ENCODE peak calls at places on chromosomes 13 and 19, in six cellular contexts. F, O, K, A, T and S are unnamed samples.

GRCh38 chr13:42001580-42001979 is 40.7 kb upstream of the VWA8 start:
- DNase-seq in K (peak), T (peak), A (no peak), F (no peak), O (peak), S (no peak)

GRCh38 chr19:11164278-11164677 is 8.7 kb upstream of the SPC24 start:
- DNase-seq in K (no peak), T (no peak), A (no peak), F (no peak), O (no peak), S (no peak)

GRCh38 chr19:14366529-14366928 is 14.7 kb upstream of the ADGRE5 start:
- DNase-seq in T (peak), K (peak), A (no peak), O (peak), F (peak), S (peak)

GRCh38 chr13:65336916-65337315 is 1893.2 kb downstream of the PCDH9 start:
- DNase-seq in A (no peak), F (no peak), T (no peak), K (no peak), O (peak), S (no peak)

GRCh38 chr19:49340069-49340864 is 5.1 kb downstream of the CD37 start:
- DNase-seq in O (no peak), K (peak), T (peak), A (peak), F (no peak), S (peak)

GRCh38 chr19:9785367-9786331 is 17.1 kb upstream of the ZNF846 start:
- DNase-seq in O (peak), T (peak), K (peak), A (peak), F (peak), S (peak)

GRCh38 chr19:16074488-16075365 is 1.6 kb upstream of the TPM4 start:
- DNase-seq in A (no peak), F (no peak), K (no peak), O (no peak), T (no peak), S (no peak)

GRCh38 chr19:46515879-46516350 is 20.2 kb upstream of the PNMA8B start:
- DNase-seq in O (peak), K (peak), T (peak), F (no peak), A (no peak), S (peak)

GRCh38 chr19:39890755-39891551 is 43.5 kb downstream of the FCGBP start:
- DNase-seq in F (no peak), A (no peak), K (peak), T (no peak), O (no peak), S (no peak)

GRCh38 chr13:111022241-111022640 is 92.9 kb upstream of the ARHGEF7 start:
- DNase-seq in K (no peak), F (no peak), O (no peak), T (no peak), A (no peak), S (no peak)

GRCh38 chr13:111021270-111021669 is 93.8 kb upstream of the ARHGEF7 start:
- DNase-seq in O (peak), K (no peak), F (no peak), T (no peak), A (no peak), S (no peak)

GRCh38 chr13:111020546-111020945 is 94.6 kb upstream of the ARHGEF7 start:
- DNase-seq in F (no peak), O (no peak), T (no peak), K (no peak), A (no peak), S (no peak)

GRCh38 chr13:111025310-111025709 is 89.8 kb upstream of the ARHGEF7 start:
- DNase-seq in T (no peak), F (no peak), K (no peak), O (no peak), A (no peak), S (no peak)

DNA sequence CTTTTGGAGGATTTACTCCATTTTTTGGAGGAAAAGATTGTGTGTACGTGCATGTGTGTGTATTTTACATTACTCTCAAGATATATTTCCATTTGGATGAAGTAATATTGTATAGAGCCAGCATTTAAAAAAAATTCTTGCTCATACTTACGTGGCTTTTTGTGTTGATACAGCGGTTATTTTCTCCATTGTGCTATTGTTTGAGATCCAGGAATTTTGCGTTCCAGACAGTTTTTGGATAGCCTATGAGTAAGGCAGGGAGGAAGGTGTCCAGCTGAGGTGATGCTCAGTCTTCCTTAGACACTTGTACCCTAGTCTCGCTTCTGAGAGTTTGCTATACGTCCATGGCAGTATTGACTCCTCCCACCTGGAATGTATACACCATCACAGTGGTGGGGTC is 92.2 kb upstream of the ARHGEF7 start:
- DNase-seq in O (no peak), A (no peak), T (no peak), K (no peak), F (no peak), S (no peak)
- H3K4me3 ChIP-seq in O (no peak), A (no peak), T (no peak), K (no peak), F (no peak), S (no peak)

GRCh38 chr13:23642110-23642509 is 71.9 kb downstream of the TNFRSF19 start:
- DNase-seq in A (no peak), O (no peak), F (no peak), K (no peak), T (no peak), S (no peak)
- H3K4me3 ChIP-seq in A (no peak), O (no peak), F (no peak), K (no peak), T (no peak), S (no peak)

DNA sequence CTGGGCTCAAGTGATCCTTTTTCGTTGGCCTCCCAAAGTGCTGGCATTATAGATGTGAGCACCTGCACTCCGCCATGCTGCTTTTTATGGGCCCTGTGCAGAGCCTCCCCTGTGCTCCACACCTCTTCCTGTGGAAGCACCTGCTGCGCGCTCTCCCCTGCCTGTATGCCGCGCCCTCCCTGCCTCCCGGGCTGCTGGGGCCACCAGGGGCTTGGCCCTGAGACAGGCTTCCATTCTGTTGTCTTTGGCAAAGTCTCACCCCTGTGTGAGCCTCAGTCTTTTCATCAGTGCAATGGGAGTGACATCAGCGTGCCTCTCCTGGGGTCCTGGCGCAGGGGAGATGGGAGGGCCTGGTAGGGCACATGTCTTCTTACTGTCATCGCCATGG is 1.3 kb downstream of the FAM174C start:
- DNase-seq in O (no peak), F (no peak), K (no peak), T (peak), A (no peak), S (no peak)
- H3K4me3 ChIP-seq in O (peak), F (peak), K (no peak), T (peak), A (peak), S (peak)

GRCh38 chr13:25352230-25352629 is 19.5 kb upstream of the ATP8A2 start:
- DNase-seq in T (no peak), F (no peak), A (no peak), O (no peak), K (no peak), S (no peak)

GRCh38 chr13:25345555-25345954 is 26.2 kb upstream of the ATP8A2 start:
- DNase-seq in K (peak), A (no peak), T (no peak), O (no peak), F (no peak), S (no peak)

GRCh38 chr13:25352806-25353205 is 19.0 kb upstream of the ATP8A2 start:
- DNase-seq in K (no peak), O (no peak), A (no peak), T (no peak), F (no peak), S (no peak)

DNA sequence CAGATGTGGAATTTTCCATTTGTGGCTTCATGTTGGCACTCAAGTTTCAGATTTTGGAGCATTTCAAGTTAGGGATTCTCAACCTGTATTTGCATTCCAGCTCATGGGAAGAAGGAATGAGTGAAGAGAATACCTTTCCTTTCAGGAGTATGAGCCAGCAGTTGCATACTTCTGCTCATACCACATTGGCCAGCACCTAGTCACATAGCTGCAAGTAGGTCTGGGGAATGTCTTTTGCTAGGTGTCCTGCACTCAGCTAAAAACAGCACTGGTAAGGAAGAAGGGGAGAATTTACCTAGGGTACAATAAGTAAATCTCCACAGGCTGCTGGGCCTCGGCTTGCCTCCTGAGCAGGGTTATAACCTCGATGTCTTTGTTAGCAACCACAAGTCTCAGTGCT is 24.6 kb upstream of the ATP8A2 start:
- DNase-seq in T (no peak), F (no peak), K (peak), A (no peak), O (no peak), S (no peak)
- H3K4me3 ChIP-seq in T (no peak), F (no peak), K (no peak), A (no peak), O (no peak), S (no peak)

GRCh38 chr19:12513531-12514061 is 29.0 kb upstream of the ZNF709 start:
- DNase-seq in O (no peak), F (peak), T (no peak), K (no peak), A (peak), S (no peak)
- H3K4me3 ChIP-seq in O (no peak), F (no peak), T (peak), K (no peak), A (peak), S (no peak)

DNA sequence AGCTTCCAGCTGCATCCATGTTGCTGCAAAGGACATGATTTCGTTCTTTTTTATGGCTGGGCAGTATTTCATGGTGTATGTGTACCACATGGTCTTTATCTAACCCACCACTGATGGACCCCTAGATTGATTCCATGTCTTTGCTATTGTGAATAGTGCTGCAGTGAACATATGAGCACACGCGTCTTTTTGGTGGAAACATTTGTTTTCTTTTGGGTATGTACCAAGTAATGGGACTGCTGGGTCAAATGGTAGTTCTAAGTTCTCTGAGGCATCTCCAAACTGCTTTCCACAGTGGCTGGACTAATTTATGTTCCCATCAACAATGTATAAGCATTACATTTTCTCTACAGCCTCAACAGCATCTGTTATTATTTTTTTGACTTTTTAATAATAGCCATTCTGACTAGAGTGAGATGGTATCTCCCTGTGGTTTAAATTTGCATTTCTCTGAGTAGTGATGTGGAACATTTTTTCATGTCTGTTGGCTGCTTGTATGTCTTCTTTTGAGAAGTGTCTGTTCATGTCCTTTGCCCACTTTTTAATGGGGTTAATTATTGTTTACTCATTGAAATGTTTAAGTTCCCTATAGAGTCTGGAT is 6.8 kb upstream of the UBE2L5 start:
- DNase-seq in F (no peak), K (no peak), T (no peak), A (no peak), O (no peak), S (no peak)
- H3K4me3 ChIP-seq in F (no peak), K (no peak), T (no peak), A (no peak), O (no peak), S (no peak)

GRCh38 chr19:58217069-58217481 is 11.6 kb upstream of the ZNF544 start:
- DNase-seq in A (no peak), F (no peak), T (no peak), O (no peak), K (no peak), S (no peak)

GRCh38 chr19:58217607-58218391 is 10.9 kb upstream of the ZNF544 start:
- DNase-seq in T (no peak), O (no peak), K (no peak), A (no peak), F (no peak), S (no peak)

GRCh38 chr19:58213075-58213369 is 15.7 kb upstream of the ZNF544 start:
- DNase-seq in A (no peak), F (no peak), T (no peak), O (no peak), K (no peak), S (no peak)

GRCh38 chr19:58209577-58209976 is 19.1 kb upstream of the ZNF544 start:
- DNase-seq in A (peak), O (no peak), K (no peak), T (no peak), F (no peak), S (no peak)

GRCh38 chr19:58212336-58213074 is 16.2 kb upstream of the ZNF544 start:
- DNase-seq in F (no peak), A (no peak), O (peak), T (no peak), K (peak), S (no peak)
- H3K4me3 ChIP-seq in F (no peak), A (no peak), O (no peak), T (no peak), K (peak), S (no peak)

GRCh38 chr19:18420931-18421330 is 1.7 kb downstream of the SSBP4 start:
- DNase-seq in K (no peak), F (no peak), A (peak), O (no peak), T (peak), S (no peak)
- H3K4me3 ChIP-seq in K (no peak), F (no peak), A (no peak), O (peak), T (peak), S (peak)

GRCh38 chr19:44718441-44719261 is 19.7 kb downstream of the CEACAM16 start:
- DNase-seq in T (peak), A (peak), F (no peak), O (peak), K (peak), S (peak)
- H3K4me3 ChIP-seq in T (peak), A (peak), F (no peak), O (no peak), K (no peak), S (no peak)

GRCh38 chr19:4303778-4304508 is 455 bp upstream of the FSD1 start:
- DNase-seq in T (no peak), A (no peak), F (no peak), K (no peak), O (no peak), S (no peak)
- H3K4me3 ChIP-seq in T (no peak), A (no peak), F (peak), K (no peak), O (no peak), S (no peak)